ENCODE peak calls at places on chromosomes 16 and 17, in nine cellular contexts. V, L, T, Q, K, N, B, Y and M are unnamed samples.
A peak's percentile ranks its signal among the peaks of the same experiment; 100 is the strongest.

GRCh38 chr16:74775255-74775654 is 635 bp upstream of the FA2H start:
- DNase-seq in Y (no peak), V (no peak), Q (no peak), B (no peak), N (no peak), L (no peak), T (no peak), K (no peak), M (no peak)

GRCh38 chr17:50660042-50660886 is 25.6 kb downstream of the ABCC3 start:
- DNase-seq in V (no peak), K (no peak), Q (peak; percentile 76), N (no peak), L (peak; percentile 41), T (no peak), B (no peak), Y (peak; percentile 36), M (peak; percentile 57)

GRCh38 chr17:28717578-28718316 is at the start of gene RAB34:
- DNase-seq in K (peak; percentile 85), Y (peak; percentile 80), T (peak; percentile 68), Q (peak; percentile 94), B (no peak), V (peak; percentile 14), N (no peak), L (peak; percentile 81), M (peak; percentile 89)

GRCh38 chr17:323181-323580 is 29.4 kb downstream of the RPH3AL start:
- DNase-seq in N (no peak), T (no peak), Q (peak; percentile 38), Y (no peak), K (no peak), V (no peak), B (no peak), L (no peak), M (no peak)

GRCh38 chr17:8151641-8152111 is 528 bp downstream of the PER1 start:
- DNase-seq in Y (peak; percentile 53), N (no peak), V (peak; percentile 23), L (peak; percentile 79), B (peak; percentile 55), K (peak; percentile 87), Q (peak; percentile 95), T (no peak), M (peak; percentile 91)

GRCh38 chr17:44997733-44998520 is 29.8 kb upstream of the C1QL1 start:
- DNase-seq in Q (no peak), N (no peak), L (peak; percentile 61), B (no peak), Y (no peak), V (no peak), K (no peak), T (no peak), M (no peak)

GRCh38 chr17:75970011-75970523 is 8.9 kb downstream of the ACOX1 start:
- DNase-seq in T (no peak), Y (no peak), V (no peak), K (no peak), L (no peak), B (no peak), N (no peak), Q (no peak), M (no peak)

GRCh38 chr16:50467943-50468748 is 80.0 kb upstream of the NKD1 start:
- DNase-seq in K (no peak), N (peak; percentile 46), T (no peak), L (no peak), V (peak; percentile 12), B (peak; percentile 22), Y (peak; percentile 43), Q (peak; percentile 78), M (peak; percentile 79)

GRCh38 chr17:41406205-41406604 is 8.8 kb upstream of the KRT31 start:
- DNase-seq in V (no peak), T (no peak), K (no peak), Q (no peak), B (no peak), Y (no peak), L (no peak), N (no peak), M (no peak)

GRCh38 chr17:17774009-17774881 is 62.5 kb downstream of the SREBF1 start:
- DNase-seq in Y (peak; percentile 46), B (no peak), L (peak; percentile 41), Q (no peak), V (no peak), K (no peak), N (no peak), T (no peak), M (peak; percentile 63)

GRCh38 chr17:49748223-49748622 is 15.7 kb downstream of the FAM117A start:
- DNase-seq in K (no peak), Y (no peak), V (no peak), N (no peak), Q (no peak), B (no peak), L (no peak), T (no peak), M (no peak)

GRCh38 chr16:2042666-2043295 is 4.9 kb downstream of the NTHL1 start:
- DNase-seq in K (no peak), L (no peak), T (no peak), Y (no peak), N (no peak), B (no peak), V (no peak), Q (no peak), M (no peak)

GRCh38 chr16:83651871-83652270 is 155.9 kb upstream of the HSBP1 start:
- DNase-seq in N (no peak), T (no peak), K (no peak), Y (no peak), L (no peak), V (no peak), Q (no peak), B (no peak), M (no peak)

GRCh38 chr17:2343421-2343820 is 6.1 kb downstream of the SGSM2 start:
- DNase-seq in V (no peak), N (no peak), K (no peak), L (no peak), B (peak; percentile 74), Q (no peak), T (no peak), Y (no peak), M (no peak)

GRCh38 chr17:59451706-59452105 is 113.7 kb upstream of the DHX40 start:
- DNase-seq in K (no peak), Q (no peak), B (no peak), Y (no peak), N (no peak), T (no peak), V (no peak), L (peak; percentile 81), M (no peak)

GRCh38 chr16:22754577-22754976 is 59.4 kb upstream of the HS3ST2 start:
- DNase-seq in L (no peak), B (no peak), K (no peak), T (no peak), V (no peak), Q (no peak), Y (no peak), N (no peak), M (no peak)

GRCh38 chr17:7440823-7441174 is 1.5 kb downstream of the FGF11 start:
- DNase-seq in K (no peak), Q (peak; percentile 80), V (no peak), N (no peak), Y (no peak), B (peak; percentile 38), T (no peak), L (peak; percentile 62), M (peak; percentile 58)

GRCh38 chr17:73598131-73598680 is 46.0 kb downstream of the SDK2 start:
- DNase-seq in V (no peak), T (no peak), L (no peak), Q (no peak), N (no peak), B (no peak), K (no peak), Y (no peak), M (no peak)

GRCh38 chr17:64491995-64492394 is 4.9 kb downstream of the POLG2 start:
- DNase-seq in N (no peak), V (no peak), Q (no peak), K (no peak), B (no peak), L (no peak), T (no peak), Y (no peak), M (no peak)

GRCh38 chr16:78570409-78571141 is 471.1 kb downstream of the WWOX start:
- DNase-seq in Y (no peak), T (no peak), V (no peak), B (no peak), L (no peak), N (no peak), K (no peak), Q (no peak), M (no peak)

GRCh38 chr16:17251496-17251895 is 219.3 kb downstream of the XYLT1 start:
- DNase-seq in N (no peak), Q (no peak), T (no peak), K (no peak), Y (no peak), L (no peak), B (no peak), V (no peak), M (no peak)

GRCh38 chr17:8745586-8746500 is 1.2 kb upstream of the CCDC42 start:
- DNase-seq in N (peak; percentile 89), B (peak; percentile 79), Q (peak; percentile 96), V (peak; percentile 74), Y (peak; percentile 93), K (peak; percentile 68), T (no peak), L (peak; percentile 26), M (peak; percentile 74)

GRCh38 chr17:59650642-59651041 is 30.9 kb downstream of the CLTC start:
- DNase-seq in B (no peak), V (no peak), K (no peak), Y (no peak), T (no peak), Q (no peak), L (no peak), N (no peak), M (no peak)

GRCh38 chr17:39014795-39015545 is 47.8 kb upstream of the FBXO47 start:
- DNase-seq in V (no peak), B (no peak), L (no peak), N (no peak), Y (no peak), K (no peak), Q (no peak), T (no peak), M (peak; percentile 55)

GRCh38 chr17:81814748-81815645 is 11.0 kb downstream of the GCGR start:
- DNase-seq in N (no peak), Q (no peak), V (no peak), B (no peak), K (no peak), Y (no peak), L (no peak), T (no peak), M (no peak)

GRCh38 chr17:32688221-32688620 is 188.7 kb downstream of the MYO1D start:
- DNase-seq in T (no peak), L (no peak), N (no peak), B (no peak), V (no peak), Y (no peak), Q (no peak), K (no peak), M (no peak)

GRCh38 chr16:4386452-4386813 is 14.8 kb downstream of the VASN start:
- DNase-seq in B (no peak), K (no peak), N (no peak), V (no peak), L (no peak), Q (peak; percentile 89), T (no peak), Y (peak; percentile 60), M (no peak)

GRCh38 chr17:57085448-57086068 is 512 bp downstream of the AKAP1 start:
- DNase-seq in V (peak; percentile 49), N (peak; percentile 53), K (peak; percentile 70), T (no peak), L (peak; percentile 32), B (peak; percentile 62), Q (peak; percentile 87), Y (peak; percentile 78), M (peak; percentile 74)

GRCh38 chr17:18101828-18102227 is 6.7 kb upstream of the MYO15A start:
- DNase-seq in K (no peak), V (no peak), T (no peak), N (no peak), L (no peak), Y (no peak), B (no peak), Q (no peak), M (no peak)

GRCh38 chr16:67922740-67923139 is 8.9 kb downstream of the CTRL start:
- DNase-seq in L (no peak), B (no peak), N (no peak), Y (no peak), K (no peak), T (no peak), Q (no peak), V (no peak), M (no peak)

GRCh38 chr17:32426894-32427293 is 17.4 kb upstream of the PSMD11 start:
- DNase-seq in K (no peak), T (no peak), B (no peak), L (no peak), Q (no peak), Y (no peak), N (no peak), V (no peak), M (no peak)